ENCODE peak calls at places on chromosomes 5 and 9, in ten cellular contexts. S is cardiac muscle cell, P is K562, H is ascending aorta, A is uterus, G is colonic mucosa, V is transverse colon, N is heart right ventricle, O is left lung, U is neural progenitor cell. K is an unnamed sample. For H3K27me3, the result is how much of the 10 kb centered on the place peaks cover.

GRCh38 chr9:114000671-114001409 is 77.3 kb downstream of the AMBP start:
- DNase-seq in S (no peak), P (no peak), H (peak), A (peak), G (peak), V (no peak), N (peak), O (no peak), U (no peak), K (no peak)

GRCh38 chr5:141515141-141515540 is 26.3 kb downstream of the PCDHGC5 start:
- DNase-seq in S (no peak), P (no peak), H (no peak), A (no peak), G (no peak), V (no peak), N (no peak), O (no peak), U (no peak), K (no peak)

GRCh38 chr5:135124128-135124527 is 90.1 kb upstream of the PITX1 start:
- DNase-seq in S (no peak), P (no peak), H (no peak), A (no peak), G (no peak), V (no peak), N (no peak), O (no peak), U (no peak), K (no peak)

GRCh38 chr9:87490907-87491306 is 6.8 kb upstream of the DAPK1 start:
- DNase-seq in S (no peak), P (no peak), H (no peak), A (no peak), G (no peak), V (no peak), N (no peak), O (no peak), U (no peak), K (no peak)

GRCh38 chr9:101387871-101388506 is 3.2 kb upstream of the BAAT start:
- DNase-seq in S (peak), P (peak), H (no peak), A (no peak), G (peak), V (no peak), N (no peak), O (no peak), U (peak), K (no peak)

GRCh38 chr5:24819841-24820240 is 175.1 kb upstream of the CDH10 start:
- DNase-seq in S (no peak), P (no peak), H (no peak), A (no peak), G (no peak), V (no peak), N (no peak), O (no peak), U (no peak), K (no peak)

GRCh38 chr9:131496844-131497425 is 5.8 kb upstream of the POMT1 start:
- DNase-seq in S (no peak), P (no peak), H (no peak), A (no peak), G (peak), V (peak), N (no peak), O (no peak), U (no peak), K (no peak)

GRCh38 chr9:112786834-112787520 is 36.4 kb downstream of the SNX30 start:
- DNase-seq in S (no peak), P (no peak), H (no peak), A (no peak), G (no peak), V (no peak), N (no peak), O (no peak), U (no peak), K (no peak)

GRCh38 chr9:75233011-75233410 is 144.7 kb downstream of the OSTF1 start:
- DNase-seq in S (peak), P (no peak), H (no peak), A (no peak), G (no peak), V (no peak), N (no peak), O (no peak), U (no peak), K (no peak)

GRCh38 chr5:164959761-164960160 is 1454.3 kb downstream of the MAT2B start:
- DNase-seq in S (no peak), P (no peak), H (no peak), A (no peak), G (no peak), V (no peak), N (no peak), O (no peak), U (no peak), K (no peak)

GRCh38 chr5:164962302-164962961 is 1457.0 kb downstream of the MAT2B start:
- DNase-seq in S (no peak), P (no peak), H (no peak), A (no peak), G (no peak), V (no peak), N (no peak), O (no peak), U (no peak), K (no peak)

DNA sequence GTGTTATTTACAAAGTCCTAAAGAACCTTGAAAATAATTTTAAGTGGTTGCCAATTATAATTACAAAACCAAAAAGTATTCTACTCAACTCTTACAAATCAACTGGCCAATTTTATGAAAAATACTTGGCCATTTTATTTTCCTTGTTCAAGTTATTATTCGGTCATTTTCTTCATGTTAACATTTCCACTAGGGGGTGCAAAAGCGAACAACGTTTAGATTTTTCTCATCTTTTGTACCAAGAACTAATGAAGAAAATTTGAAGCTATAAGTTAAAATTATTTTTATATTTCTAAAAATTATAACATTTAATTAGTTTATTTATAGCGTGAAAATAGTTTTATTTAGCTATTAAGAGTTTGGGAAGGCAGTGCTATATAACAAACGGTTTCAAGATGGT is 1453.3 kb downstream of the MAT2B start:
- DNase-seq in S (no peak), P (no peak), H (no peak), A (no peak), G (no peak), V (no peak), N (no peak), O (no peak), U (no peak), K (no peak)
- TF ChIP-seq CTCF in S (no peak), P (no peak), H (no peak), A (no peak), G (no peak), V (no peak), N (no peak), O (no peak), U (peak), K (no peak)

GRCh38 chr9:137218754-137219271 is 3.2 kb downstream of the RNF208 start:
- DNase-seq in S (peak), P (peak), H (no peak), A (no peak), G (peak), V (peak), N (peak), O (no peak), U (no peak), K (no peak)
- H3K27ac ChIP-seq in S (peak), P (peak), H (no peak), A (no peak), G (peak), V (peak), N (peak), O (peak), U (no peak), K (no peak)

GRCh38 chr5:175736652-175737051 is 78.8 kb downstream of the HRH2 start:
- DNase-seq in S (no peak), P (no peak), H (no peak), A (no peak), G (no peak), V (no peak), N (no peak), O (no peak), U (no peak), K (no peak)
- H3K27me3 ChIP-seq in S (under half), P (half or more), H (under half), A (under half), G (under half), V (under half), N (under half), O (under half), U (under half), K (under half)

GRCh38 chr5:15383469-15383868 is 116.5 kb upstream of the FBXL7 start:
- DNase-seq in S (peak), P (no peak), H (no peak), A (no peak), G (no peak), V (no peak), N (no peak), O (no peak), U (peak), K (no peak)
- TF ChIP-seq CTCF in S (peak), P (no peak), H (peak), A (peak), G (peak), V (peak), N (peak), O (no peak), U (peak), K (no peak)

GRCh38 chr5:80508844-80509243 is 20.9 kb downstream of the FAM151B start:
- DNase-seq in S (no peak), P (no peak), H (no peak), A (no peak), G (no peak), V (no peak), N (no peak), O (no peak), U (no peak), K (no peak)

GRCh38 chr5:80507663-80508062 is 19.8 kb downstream of the FAM151B start:
- DNase-seq in S (no peak), P (no peak), H (no peak), A (no peak), G (no peak), V (no peak), N (no peak), O (no peak), U (peak), K (no peak)

GRCh38 chr5:80504833-80505232 is 16.9 kb downstream of the FAM151B start:
- DNase-seq in S (no peak), P (no peak), H (no peak), A (no peak), G (no peak), V (no peak), N (no peak), O (no peak), U (no peak), K (no peak)

GRCh38 chr5:80502795-80503194 is 14.9 kb downstream of the FAM151B start:
- DNase-seq in S (no peak), P (no peak), H (no peak), A (no peak), G (no peak), V (no peak), N (no peak), O (no peak), U (no peak), K (no peak)

DNA sequence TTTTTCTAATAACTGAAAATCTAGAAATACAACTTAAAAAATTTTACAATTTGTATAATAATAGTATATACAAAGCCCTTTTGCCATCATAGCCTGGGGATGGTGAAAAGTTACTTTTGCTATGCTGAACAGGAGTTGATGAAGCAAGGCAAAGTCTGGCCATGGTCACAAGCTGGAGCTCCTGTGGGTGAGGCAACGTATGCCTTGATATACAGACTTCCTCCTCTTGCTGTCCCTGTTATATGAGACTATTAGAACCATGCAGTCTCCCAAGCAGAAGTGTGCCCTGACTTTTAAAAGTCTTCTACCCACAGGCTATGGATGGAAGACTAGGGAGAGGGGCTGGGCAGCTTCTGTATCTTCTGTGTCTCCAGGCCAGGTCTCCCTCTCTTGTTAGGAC is 15.7 kb downstream of the FAM151B start:
- DNase-seq in S (no peak), P (no peak), H (no peak), A (no peak), G (no peak), V (no peak), N (no peak), O (no peak), U (no peak), K (no peak)
- H3K27ac ChIP-seq in S (no peak), P (no peak), H (no peak), A (no peak), G (no peak), V (no peak), N (no peak), O (no peak), U (no peak), K (no peak)

DNA sequence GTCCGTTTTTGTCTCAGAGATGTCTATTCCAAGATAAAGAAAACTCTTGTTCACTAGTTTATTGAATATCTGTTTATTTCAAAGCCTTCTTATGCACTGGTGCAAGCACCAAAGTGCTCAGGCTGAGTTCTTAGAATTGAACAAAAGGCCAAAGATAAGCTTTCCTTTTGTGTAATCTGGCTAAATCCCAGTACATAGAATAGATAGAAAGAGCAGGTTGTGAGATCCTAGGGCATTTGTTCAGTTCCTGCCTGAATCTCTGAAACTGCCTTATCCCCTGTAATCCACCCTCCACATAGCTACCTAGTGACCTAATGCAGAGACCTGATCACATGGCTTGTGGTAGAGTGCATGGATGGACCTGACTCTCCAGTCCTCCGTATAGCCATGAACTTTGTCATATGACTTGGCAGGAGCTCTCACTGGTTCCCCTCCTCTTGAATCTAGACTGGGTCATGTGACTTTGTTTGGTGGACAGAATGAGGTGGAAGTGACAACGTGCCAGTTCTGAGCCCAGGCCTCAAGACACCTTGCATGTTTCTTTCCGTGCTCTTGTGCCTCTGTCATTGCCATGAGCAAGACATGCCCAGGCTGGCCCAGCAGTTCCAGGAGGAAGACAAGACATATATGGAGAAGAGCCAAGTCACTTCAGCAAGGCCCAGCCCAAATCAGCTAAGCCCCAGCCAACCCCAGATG is 139.3 kb upstream of the SHB start:
- DNase-seq in S (no peak), P (no peak), H (no peak), A (no peak), G (no peak), V (no peak), N (no peak), O (no peak), U (peak), K (no peak)
- H3K27me3 ChIP-seq in S (under half), P (under half), H (under half), A (under half), G (under half), V (under half), N (under half), O (under half), U (under half), K (under half)